ENCODE peak calls at places on chromosomes 7 and 10, in eight cellular contexts. One of them, this sample, is unnamed.

GRCh38 chr7:112789824-112790650 is at the start of gene TMEM168:
- DNase-seq in endothelial cell of umbilical vein: peak; percentile 87
- DNase-seq in uterus: peak; percentile 77
- DNase-seq in ovary: peak; percentile 72
- DNase-seq in heart left ventricle: peak; percentile 83
- DNase-seq in HCT116: peak; percentile 75
- DNase-seq in sigmoid colon: peak; percentile 84
- DNase-seq in body of pancreas: peak; percentile 87
- DNase-seq in this sample: peak; percentile 76

GRCh38 chr7:26506196-26506595 is 214.5 kb downstream of the SNX10 start:
- DNase-seq in endothelial cell of umbilical vein: no peak
- DNase-seq in uterus: no peak
- DNase-seq in ovary: no peak
- DNase-seq in heart left ventricle: no peak
- DNase-seq in HCT116: no peak
- DNase-seq in sigmoid colon: no peak
- DNase-seq in body of pancreas: no peak
- DNase-seq in this sample: no peak

GRCh38 chr7:53214463-53214862 is 179.0 kb downstream of the POM121L12 start:
- DNase-seq in endothelial cell of umbilical vein: no peak
- DNase-seq in uterus: no peak
- DNase-seq in ovary: no peak
- DNase-seq in heart left ventricle: no peak
- DNase-seq in HCT116: no peak
- DNase-seq in sigmoid colon: no peak
- DNase-seq in body of pancreas: no peak
- DNase-seq in this sample: no peak

GRCh38 chr10:103640436-103641181 is 147.1 kb downstream of the NEURL1 start:
- DNase-seq in endothelial cell of umbilical vein: no peak
- DNase-seq in uterus: no peak
- DNase-seq in ovary: peak; percentile 68
- DNase-seq in heart left ventricle: peak; percentile 58
- DNase-seq in HCT116: no peak
- DNase-seq in sigmoid colon: no peak
- DNase-seq in body of pancreas: no peak
- DNase-seq in this sample: no peak

GRCh38 chr7:74479961-74480829 is 26.5 kb downstream of the GTF2IRD1 start:
- DNase-seq in endothelial cell of umbilical vein: peak; percentile 82
- DNase-seq in uterus: peak; percentile 76
- DNase-seq in ovary: peak; percentile 85
- DNase-seq in heart left ventricle: peak; percentile 93
- DNase-seq in HCT116: no peak
- DNase-seq in sigmoid colon: peak; percentile 96
- DNase-seq in body of pancreas: peak; percentile 95
- DNase-seq in this sample: peak; percentile 79

GRCh38 chr7:98869374-98870070 is at the start of gene TMEM130:
- DNase-seq in endothelial cell of umbilical vein: no peak
- DNase-seq in uterus: no peak
- DNase-seq in ovary: no peak
- DNase-seq in heart left ventricle: no peak
- DNase-seq in HCT116: no peak
- DNase-seq in sigmoid colon: peak; percentile 30
- DNase-seq in body of pancreas: no peak
- DNase-seq in this sample: no peak

GRCh38 chr10:87658858-87659555 is 671 bp upstream of the PAPSS2 start:
- DNase-seq in endothelial cell of umbilical vein: peak; percentile 36
- DNase-seq in uterus: no peak
- DNase-seq in ovary: no peak
- DNase-seq in heart left ventricle: no peak
- DNase-seq in HCT116: no peak
- DNase-seq in sigmoid colon: no peak
- DNase-seq in body of pancreas: no peak
- DNase-seq in this sample: no peak

GRCh38 chr10:132142396-132143161 is 44.2 kb upstream of the DPYSL4 start:
- DNase-seq in endothelial cell of umbilical vein: no peak
- DNase-seq in uterus: peak; percentile 48
- DNase-seq in ovary: peak; percentile 59
- DNase-seq in heart left ventricle: peak; percentile 50
- DNase-seq in HCT116: no peak
- DNase-seq in sigmoid colon: no peak
- DNase-seq in body of pancreas: peak; percentile 68
- DNase-seq in this sample: no peak

GRCh38 chr7:48424731-48425130 is 253.5 kb downstream of the ABCA13 start:
- DNase-seq in endothelial cell of umbilical vein: no peak
- DNase-seq in uterus: no peak
- DNase-seq in ovary: no peak
- DNase-seq in heart left ventricle: no peak
- DNase-seq in HCT116: no peak
- DNase-seq in sigmoid colon: no peak
- DNase-seq in body of pancreas: peak; percentile 6
- DNase-seq in this sample: no peak

GRCh38 chr10:24383681-24384106 is 174.8 kb downstream of the KIAA1217 start:
- DNase-seq in endothelial cell of umbilical vein: peak; percentile 74
- DNase-seq in uterus: peak; percentile 72
- DNase-seq in ovary: peak; percentile 92
- DNase-seq in heart left ventricle: peak; percentile 90
- DNase-seq in HCT116: peak; percentile 81
- DNase-seq in sigmoid colon: peak; percentile 94
- DNase-seq in body of pancreas: peak; percentile 96
- DNase-seq in this sample: peak; percentile 92

GRCh38 chr7:47945261-47946015 is 2.8 kb downstream of the PKD1L1 start:
- DNase-seq in endothelial cell of umbilical vein: peak; percentile 83
- DNase-seq in uterus: peak; percentile 72
- DNase-seq in ovary: peak; percentile 84
- DNase-seq in heart left ventricle: peak; percentile 88
- DNase-seq in HCT116: peak; percentile 51
- DNase-seq in sigmoid colon: peak; percentile 80
- DNase-seq in body of pancreas: peak; percentile 90
- DNase-seq in this sample: peak; percentile 61

GRCh38 chr7:82805527-82805960 is 357.1 kb downstream of the PCLO start:
- DNase-seq in endothelial cell of umbilical vein: peak; percentile 89
- DNase-seq in uterus: no peak
- DNase-seq in ovary: no peak
- DNase-seq in heart left ventricle: no peak
- DNase-seq in HCT116: peak; percentile 68
- DNase-seq in sigmoid colon: no peak
- DNase-seq in body of pancreas: no peak
- DNase-seq in this sample: no peak

GRCh38 chr10:46255696-46256355 is 31.0 kb upstream of the ANTXRL start:
- DNase-seq in endothelial cell of umbilical vein: peak; percentile 58
- DNase-seq in uterus: peak; percentile 34
- DNase-seq in ovary: peak; percentile 47
- DNase-seq in heart left ventricle: peak; percentile 79
- DNase-seq in HCT116: peak; percentile 54
- DNase-seq in sigmoid colon: peak; percentile 75
- DNase-seq in body of pancreas: peak; percentile 82
- DNase-seq in this sample: no peak

GRCh38 chr10:132298038-132298935 is 9.5 kb downstream of the STK32C start:
- DNase-seq in endothelial cell of umbilical vein: no peak
- DNase-seq in uterus: peak; percentile 13
- DNase-seq in ovary: no peak
- DNase-seq in heart left ventricle: peak; percentile 12
- DNase-seq in HCT116: no peak
- DNase-seq in sigmoid colon: peak; percentile 57
- DNase-seq in body of pancreas: peak; percentile 3
- DNase-seq in this sample: no peak

GRCh38 chr10:26640391-26640790 is 57.1 kb upstream of the PDSS1 start:
- DNase-seq in endothelial cell of umbilical vein: no peak
- DNase-seq in uterus: no peak
- DNase-seq in ovary: no peak
- DNase-seq in heart left ventricle: no peak
- DNase-seq in HCT116: no peak
- DNase-seq in sigmoid colon: no peak
- DNase-seq in body of pancreas: no peak
- DNase-seq in this sample: no peak

GRCh38 chr10:7817576-7817975 is 729 bp upstream of the TAF3 start:
- DNase-seq in endothelial cell of umbilical vein: no peak
- DNase-seq in uterus: no peak
- DNase-seq in ovary: no peak
- DNase-seq in heart left ventricle: no peak
- DNase-seq in HCT116: no peak
- DNase-seq in sigmoid colon: no peak
- DNase-seq in body of pancreas: no peak
- DNase-seq in this sample: no peak

GRCh38 chr10:31822150-31822549 is 106.5 kb downstream of the ARHGAP12 start:
- DNase-seq in endothelial cell of umbilical vein: no peak
- DNase-seq in uterus: no peak
- DNase-seq in ovary: no peak
- DNase-seq in heart left ventricle: no peak
- DNase-seq in HCT116: no peak
- DNase-seq in sigmoid colon: no peak
- DNase-seq in body of pancreas: no peak
- DNase-seq in this sample: no peak

GRCh38 chr7:18345641-18346234 is 149.8 kb upstream of the HDAC9 start:
- DNase-seq in endothelial cell of umbilical vein: peak; percentile 72
- DNase-seq in uterus: no peak
- DNase-seq in ovary: peak; percentile 17
- DNase-seq in heart left ventricle: no peak
- DNase-seq in HCT116: peak; percentile 46
- DNase-seq in sigmoid colon: no peak
- DNase-seq in body of pancreas: peak; percentile 43
- DNase-seq in this sample: peak; percentile 11

GRCh38 chr7:129773871-129774270 is 162.4 kb downstream of the NRF1 start:
- DNase-seq in endothelial cell of umbilical vein: no peak
- DNase-seq in uterus: no peak
- DNase-seq in ovary: no peak
- DNase-seq in heart left ventricle: no peak
- DNase-seq in HCT116: no peak
- DNase-seq in sigmoid colon: no peak
- DNase-seq in body of pancreas: no peak
- DNase-seq in this sample: no peak

GRCh38 chr10:34884272-34884952 is 69.3 kb upstream of the PARD3 start:
- DNase-seq in endothelial cell of umbilical vein: no peak
- DNase-seq in uterus: no peak
- DNase-seq in ovary: no peak
- DNase-seq in heart left ventricle: no peak
- DNase-seq in HCT116: no peak
- DNase-seq in sigmoid colon: no peak
- DNase-seq in body of pancreas: no peak
- DNase-seq in this sample: peak; percentile 22
- H3K27ac ChIP-seq in endothelial cell of umbilical vein: no peak overlapping the region
- H3K27ac ChIP-seq in uterus: no peak overlapping the region
- H3K27ac ChIP-seq in ovary: no peak overlapping the region
- H3K27ac ChIP-seq in heart left ventricle: no peak overlapping the region
- H3K27ac ChIP-seq in HCT116: no peak overlapping the region
- H3K27ac ChIP-seq in sigmoid colon: no peak overlapping the region
- H3K27ac ChIP-seq in body of pancreas: no peak overlapping the region
- H3K27ac ChIP-seq in this sample: no peak overlapping the region

DNA sequence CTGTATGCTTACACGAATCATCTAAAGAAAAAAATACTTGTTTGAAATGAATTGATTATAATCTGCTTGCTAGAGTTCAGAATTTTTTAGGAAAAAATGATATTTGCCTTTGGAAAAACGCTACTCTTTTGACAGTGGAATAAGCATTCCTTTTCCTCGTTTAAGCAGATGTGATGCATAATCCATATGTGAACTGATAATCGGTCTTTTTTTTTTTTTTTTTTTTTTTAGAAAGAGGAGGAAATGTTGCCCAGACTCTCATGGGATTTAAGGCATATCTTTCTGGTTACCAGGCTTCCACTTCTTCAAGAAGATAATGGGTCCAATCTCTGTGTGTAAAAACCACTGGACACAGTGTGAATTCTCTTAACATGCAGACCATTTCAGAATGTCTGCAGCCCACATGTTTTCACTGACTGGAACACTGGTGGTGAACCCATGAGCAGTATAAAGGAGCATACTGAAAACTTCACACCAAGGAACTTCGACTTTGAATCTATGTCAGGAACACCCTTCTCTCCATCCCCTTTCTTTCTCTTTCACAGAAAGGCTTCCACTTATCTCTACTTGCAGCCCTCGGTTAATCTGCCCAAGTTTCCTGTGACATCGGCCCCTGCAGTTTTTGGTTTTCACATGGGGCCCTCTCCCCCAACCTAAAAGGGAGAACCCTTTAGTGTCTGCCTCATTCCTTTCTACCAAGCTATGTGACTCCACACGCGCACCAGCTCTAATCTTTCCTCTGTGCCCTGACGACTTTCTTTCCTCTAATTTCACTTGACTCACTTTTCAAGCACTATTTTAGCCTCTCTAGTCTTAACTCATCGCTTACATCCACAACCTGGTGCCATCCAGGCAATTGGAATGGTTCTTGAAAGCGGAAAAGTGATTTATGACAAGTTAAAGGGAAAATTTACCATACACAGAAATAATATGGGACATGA is 70.3 kb downstream of the RELN start:
- DNase-seq in endothelial cell of umbilical vein: no peak
- DNase-seq in uterus: no peak
- DNase-seq in ovary: no peak
- DNase-seq in heart left ventricle: no peak
- DNase-seq in HCT116: no peak
- DNase-seq in sigmoid colon: no peak
- DNase-seq in body of pancreas: no peak
- DNase-seq in this sample: no peak
- TF ChIP-seq POLR2A in endothelial cell of umbilical vein: no peak
- TF ChIP-seq POLR2A in uterus: no peak
- TF ChIP-seq POLR2A in ovary: no peak
- TF ChIP-seq POLR2A in heart left ventricle: no peak
- TF ChIP-seq POLR2A in HCT116: no peak
- TF ChIP-seq POLR2A in sigmoid colon: no peak
- TF ChIP-seq POLR2A in body of pancreas: no peak
- TF ChIP-seq POLR2A in this sample: no peak

GRCh38 chr10:47418966-47419365 is 34.9 kb upstream of the ZNF488 start:
- DNase-seq in endothelial cell of umbilical vein: no peak
- DNase-seq in uterus: no peak
- DNase-seq in ovary: no peak
- DNase-seq in heart left ventricle: no peak
- DNase-seq in HCT116: no peak
- DNase-seq in sigmoid colon: no peak
- DNase-seq in body of pancreas: no peak
- DNase-seq in this sample: no peak
- H3K27ac ChIP-seq in endothelial cell of umbilical vein: no peak overlapping the region
- H3K27ac ChIP-seq in uterus: no peak overlapping the region
- H3K27ac ChIP-seq in ovary: no peak overlapping the region
- H3K27ac ChIP-seq in heart left ventricle: no peak overlapping the region
- H3K27ac ChIP-seq in HCT116: no peak overlapping the region
- H3K27ac ChIP-seq in sigmoid colon: no peak overlapping the region
- H3K27ac ChIP-seq in body of pancreas: no peak overlapping the region
- H3K27ac ChIP-seq in this sample: no peak overlapping the region

DNA sequence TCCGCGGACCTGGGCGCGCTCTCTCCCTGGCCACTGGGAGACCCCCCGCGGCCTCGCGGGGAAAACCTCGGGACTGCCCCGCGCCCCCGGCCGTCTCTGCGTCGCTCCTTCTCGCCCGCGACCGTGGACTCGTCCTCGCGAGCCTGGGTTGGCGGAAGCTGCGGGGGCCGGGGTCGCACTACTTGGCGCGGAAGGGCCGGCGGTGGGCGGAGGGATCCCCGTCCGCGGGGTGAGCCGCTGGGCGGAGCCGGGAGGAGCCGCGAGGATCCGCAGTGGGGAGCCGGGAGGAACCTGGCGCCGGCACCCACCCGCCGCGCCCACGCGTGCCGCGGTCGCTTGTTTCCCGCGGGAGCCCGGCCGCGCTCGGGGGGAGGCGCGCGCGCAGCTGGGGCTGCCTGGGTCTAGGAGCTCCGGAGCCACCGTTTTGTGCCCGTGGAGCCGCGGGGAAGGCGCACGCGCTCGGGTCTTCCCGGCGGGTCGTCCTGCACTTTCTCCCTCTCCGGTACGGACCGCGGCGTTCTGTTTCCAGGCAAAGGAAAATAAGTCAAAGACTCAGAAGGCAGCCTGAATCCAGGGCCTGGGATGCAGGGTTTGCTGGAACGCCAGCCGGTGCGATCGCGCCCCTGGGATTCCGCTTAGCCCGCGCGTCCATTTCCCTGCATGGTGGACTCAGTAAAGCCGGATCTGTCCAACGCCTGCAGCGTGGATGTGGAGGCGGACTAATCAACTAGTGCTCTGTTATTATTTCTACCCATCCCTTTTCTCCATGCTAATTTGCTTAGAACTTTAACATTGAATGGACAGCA is 28.7 kb upstream of the KMT2C start:
- DNase-seq in endothelial cell of umbilical vein: peak; percentile 64
- DNase-seq in uterus: peak; percentile 85
- DNase-seq in ovary: peak; percentile 83
- DNase-seq in heart left ventricle: peak; percentile 82
- DNase-seq in HCT116: peak; percentile 39
- DNase-seq in sigmoid colon: peak; percentile 90
- DNase-seq in body of pancreas: peak; percentile 78
- DNase-seq in this sample: peak; percentile 50
- TF ChIP-seq POLR2A in endothelial cell of umbilical vein: peak; percentile 50
- TF ChIP-seq POLR2A in uterus: no peak
- TF ChIP-seq POLR2A in ovary: peak; percentile 9
- TF ChIP-seq POLR2A in heart left ventricle: no peak
- TF ChIP-seq POLR2A in HCT116: peak; percentile 36
- TF ChIP-seq POLR2A in sigmoid colon: peak; percentile 15
- TF ChIP-seq POLR2A in body of pancreas: peak; percentile 88
- TF ChIP-seq POLR2A in this sample: no peak

This sample was measured in prostate gland.